ENCODE peak calls at places on chromosomes 2 and 18, in six cellular contexts. H, E, N, F, V and A are unnamed samples.

GRCh38 chr2:236352761-236353593 is 88.8 kb upstream of the ASB18 start:
- DNase-seq in H (peak; percentile 49), E (no peak), N (no peak), F (no peak), V (peak; percentile 44), A (no peak)

GRCh38 chr2:233047206-233047605 is 12.9 kb upstream of the INPP5D start:
- DNase-seq in H (no peak), E (no peak), N (no peak), F (no peak), V (no peak), A (no peak)

GRCh38 chr2:21916934-21917522 is 793.3 kb downstream of the TDRD15 start:
- DNase-seq in H (peak; percentile 11), E (no peak), N (no peak), F (no peak), V (no peak), A (no peak)

GRCh38 chr2:127138281-127138680 is 31.3 kb upstream of the BIN1 start:
- DNase-seq in H (no peak), E (no peak), N (no peak), F (no peak), V (no peak), A (no peak)

GRCh38 chr2:202023904-202024266 is 9.8 kb upstream of the FZD7 start:
- DNase-seq in H (no peak), E (no peak), N (no peak), F (no peak), V (no peak), A (peak; percentile 78)

GRCh38 chr2:12928706-12929291 is 212.1 kb downstream of the TRIB2 start:
- DNase-seq in H (peak; percentile 20), E (no peak), N (no peak), F (no peak), V (no peak), A (no peak)

GRCh38 chr2:231621051-231621879 is 28.6 kb downstream of the TEX44 start:
- DNase-seq in H (no peak), E (no peak), N (peak; percentile 63), F (peak; percentile 80), V (no peak), A (no peak)

GRCh38 chr2:118221952-118222594 is 133.8 kb downstream of the INSIG2 start:
- DNase-seq in H (peak; percentile 78), E (peak; percentile 36), N (no peak), F (peak; percentile 21), V (peak; percentile 69), A (no peak)

GRCh38 chr2:209451209-209451822 is 27.5 kb downstream of the MAP2 start:
- DNase-seq in H (no peak), E (no peak), N (no peak), F (no peak), V (no peak), A (no peak)

GRCh38 chr2:216665717-216666116 is 29.6 kb downstream of the IGFBP5 start:
- DNase-seq in H (no peak), E (no peak), N (no peak), F (no peak), V (no peak), A (no peak)

GRCh38 chr2:196247114-196247978 is 76.0 kb upstream of the STK17B start:
- DNase-seq in H (peak; percentile 37), E (no peak), N (no peak), F (no peak), V (no peak), A (no peak)

GRCh38 chr18:40955351-40955750 is 999.7 kb upstream of the PIK3C3 start:
- DNase-seq in H (no peak), E (no peak), N (no peak), F (no peak), V (no peak), A (no peak)

GRCh38 chr2:86305195-86305975 is 32.0 kb downstream of the REEP1 start:
- DNase-seq in H (no peak), E (no peak), N (no peak), F (no peak), V (no peak), A (peak; percentile 6)

GRCh38 chr2:38747007-38747424 is 4.1 kb downstream of the SRSF7 start:
- DNase-seq in H (no peak), E (no peak), N (no peak), F (no peak), V (no peak), A (no peak)
- H3K4me3 ChIP-seq in H (no peak overlapping the region), E (no peak overlapping the region), N (no peak overlapping the region), F (no peak overlapping the region), V (no peak overlapping the region), A (no peak overlapping the region)

GRCh38 chr18:35303610-35304009 is 13.6 kb upstream of the ZSCAN30 start:
- DNase-seq in H (no peak), E (no peak), N (no peak), F (no peak), V (no peak), A (no peak)
- H3K9me3 ChIP-seq in H (peaks cover 4% of the 10 kb centered on the region), E (peaks cover 42% of the 10 kb centered on the region), N (peaks cover 55% of the 10 kb centered on the region), F (peaks cover 98% of the 10 kb centered on the region), V (peaks cover 30% of the 10 kb centered on the region), A (peaks cover 73% of the 10 kb centered on the region)

GRCh38 chr2:54966837-54967236 is 83.4 kb downstream of the RTN4 start:
- DNase-seq in H (no peak), E (no peak), N (no peak), F (no peak), V (no peak), A (no peak)

GRCh38 chr2:54966165-54966819 is 84.0 kb downstream of the RTN4 start:
- DNase-seq in H (no peak), E (no peak), N (no peak), F (no peak), V (peak; percentile 47), A (no peak)

GRCh38 chr2:54968561-54969218 is 81.6 kb downstream of the RTN4 start:
- DNase-seq in H (no peak), E (no peak), N (no peak), F (no peak), V (no peak), A (no peak)

GRCh38 chr2:54967759-54968365 is 82.4 kb downstream of the RTN4 start:
- DNase-seq in H (no peak), E (no peak), N (no peak), F (peak; percentile 45), V (no peak), A (no peak)

DNA sequence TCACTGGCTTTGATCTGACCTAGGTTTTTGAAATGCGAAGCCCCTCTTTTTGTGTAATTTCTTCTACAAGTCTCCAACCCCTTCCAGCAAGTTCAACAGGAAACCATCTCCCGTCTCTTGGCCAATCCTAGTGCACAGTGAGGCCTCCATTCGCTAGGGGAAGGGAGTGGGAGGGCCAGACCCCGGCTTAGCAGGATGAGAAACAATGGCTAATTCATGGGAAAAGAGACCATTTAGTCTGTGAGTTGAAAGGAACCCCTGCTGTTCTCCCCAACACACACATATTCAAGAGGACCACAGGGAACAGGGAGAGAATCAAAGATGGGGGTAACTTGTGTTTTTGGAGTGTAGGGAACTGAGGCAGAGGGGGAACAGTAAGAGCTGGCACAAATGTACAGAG is 83.0 kb downstream of the RTN4 start:
- DNase-seq in H (no peak), E (no peak), N (no peak), F (no peak), V (no peak), A (no peak)
- TF ChIP-seq CTCF in H (no peak), E (no peak), N (no peak), F (no peak), V (no peak), A (no peak)

GRCh38 chr2:10844083-10844482 is 31.5 kb upstream of the PDIA6 start:
- DNase-seq in H (peak; percentile 68), E (no peak), N (no peak), F (peak; percentile 85), V (peak; percentile 10), A (peak; percentile 86)
- H3K4me3 ChIP-seq in H (no peak overlapping the region), E (no peak overlapping the region), N (no peak overlapping the region), F (peak overlapping the region; percentile 28), V (no peak overlapping the region), A (no peak overlapping the region)

GRCh38 chr2:234193977-234194563 is 143.6 kb downstream of the SPP2 start:
- DNase-seq in H (no peak), E (no peak), N (no peak), F (no peak), V (no peak), A (no peak)

GRCh38 chr2:234202601-234203000 is 152.1 kb downstream of the SPP2 start:
- DNase-seq in H (no peak), E (no peak), N (no peak), F (no peak), V (no peak), A (no peak)

GRCh38 chr2:234195516-234195915 is 145.0 kb downstream of the SPP2 start:
- DNase-seq in H (no peak), E (no peak), N (no peak), F (no peak), V (no peak), A (no peak)

GRCh38 chr2:234203135-234203984 is 152.9 kb downstream of the SPP2 start:
- DNase-seq in H (peak; percentile 93), E (peak; percentile 79), N (no peak), F (peak; percentile 22), V (peak; percentile 98), A (no peak)

DNA sequence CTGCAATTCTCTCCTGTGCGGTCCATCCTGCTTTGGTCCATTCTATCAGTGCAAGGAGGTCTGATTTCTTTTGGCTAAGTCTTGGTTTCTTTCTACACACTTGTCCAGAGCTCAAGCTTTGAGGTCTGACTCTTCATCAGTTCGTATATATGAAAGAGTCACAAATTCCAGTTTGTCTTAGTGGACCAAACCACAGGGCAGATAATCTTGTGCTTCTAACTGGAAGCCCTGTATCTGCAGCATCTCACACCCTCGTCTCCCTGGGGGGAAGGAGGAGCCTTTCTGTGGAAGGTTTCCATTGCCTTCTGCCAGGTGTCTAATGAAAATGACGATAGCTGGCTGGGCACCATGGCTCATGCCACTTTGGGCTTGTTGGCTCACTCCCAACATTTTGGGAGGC is 148.5 kb downstream of the SPP2 start:
- DNase-seq in H (no peak), E (no peak), N (no peak), F (no peak), V (no peak), A (no peak)
- H3K9me3 ChIP-seq in H (no peaks in the 10 kb centered on the region), E (no peaks in the 10 kb centered on the region), N (no peaks in the 10 kb centered on the region), F (no peaks in the 10 kb centered on the region), V (no peaks in the 10 kb centered on the region), A (no peaks in the 10 kb centered on the region)

DNA sequence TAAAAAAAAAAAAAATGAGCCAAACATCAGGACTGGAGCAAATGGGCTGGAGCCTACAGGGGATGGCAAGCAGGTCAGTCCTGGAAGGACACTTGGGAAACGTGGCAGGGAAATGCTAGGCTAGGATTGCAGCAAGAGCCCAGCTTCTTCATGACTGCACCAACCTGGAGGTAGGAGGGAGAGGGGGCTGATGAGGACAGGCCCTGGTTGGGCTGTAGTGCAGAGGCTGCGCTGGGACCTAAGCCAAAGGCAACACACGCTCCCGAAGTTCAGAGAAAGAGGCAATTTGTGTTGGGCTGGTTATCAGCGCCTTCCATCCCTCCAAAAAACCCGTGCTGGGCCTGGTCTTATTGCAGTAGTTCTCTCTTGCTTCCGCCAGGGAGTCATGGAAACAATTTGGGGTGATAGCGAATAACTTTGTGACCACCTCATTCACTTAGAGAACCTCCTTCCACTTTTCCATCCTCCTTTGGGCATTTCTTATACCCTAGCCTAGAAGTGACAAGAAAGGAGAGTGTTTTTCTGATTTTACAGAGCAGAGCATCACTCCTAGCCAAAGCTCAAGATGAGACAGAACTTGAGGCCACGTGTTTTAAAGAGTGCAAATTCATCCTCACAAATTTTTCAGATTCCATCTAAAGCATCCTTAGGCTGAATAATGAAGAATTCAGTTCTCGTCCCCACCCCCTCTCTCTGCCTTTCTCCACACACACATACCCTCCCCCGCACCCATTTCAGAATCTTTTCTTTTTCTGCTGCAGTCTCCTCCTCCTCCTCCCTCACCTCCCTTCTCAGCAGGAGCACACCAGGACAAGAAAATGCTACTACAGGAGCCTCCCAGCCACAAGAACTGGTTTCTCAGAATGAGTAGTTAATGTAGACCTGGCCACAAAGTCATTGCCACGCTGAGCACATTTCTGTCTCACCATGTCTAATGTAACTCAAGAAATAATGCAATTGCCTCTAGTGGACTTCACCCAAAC is 82.6 kb upstream of the STPG4 start:
- DNase-seq in H (peak; percentile 67), E (no peak), N (peak; percentile 75), F (peak; percentile 59), V (peak; percentile 63), A (no peak)
- TF ChIP-seq CTCF in H (no peak), E (no peak), N (no peak), F (no peak), V (no peak), A (no peak)